ENCODE peak calls at places on chromosome 20, in five cellular contexts. One of them, this sample, is unnamed.

GRCh38 chr20:57397693-57398108 is 6.5 kb downstream of the RBM38 start:
- DNase-seq in astrocyte of the spinal cord: no peak
- DNase-seq in GM03348: no peak
- DNase-seq in activated CD4-positive, alpha-beta T cell treated with anti-CD3 and anti-CD28 coated beads, Interleukin-2, amount 50 U/mL, for 1 hour: peak
- DNase-seq in upper lobe of right lung: peak
- DNase-seq in this sample: no peak

GRCh38 chr20:41716436-41716835 is 98.3 kb upstream of the CHD6 start:
- DNase-seq in astrocyte of the spinal cord: peak
- DNase-seq in GM03348: no peak
- DNase-seq in activated CD4-positive, alpha-beta T cell treated with anti-CD3 and anti-CD28 coated beads, Interleukin-2, amount 50 U/mL, for 1 hour: no peak
- DNase-seq in upper lobe of right lung: no peak
- DNase-seq in this sample: no peak

GRCh38 chr20:58109918-58110635 is 118.4 kb downstream of the ANKRD60 start:
- DNase-seq in astrocyte of the spinal cord: no peak
- DNase-seq in GM03348: no peak
- DNase-seq in activated CD4-positive, alpha-beta T cell treated with anti-CD3 and anti-CD28 coated beads, Interleukin-2, amount 50 U/mL, for 1 hour: no peak
- DNase-seq in upper lobe of right lung: no peak
- DNase-seq in this sample: peak

GRCh38 chr20:50528804-50529351 is 18.7 kb downstream of the PTPN1 start:
- DNase-seq in astrocyte of the spinal cord: no peak
- DNase-seq in GM03348: peak
- DNase-seq in activated CD4-positive, alpha-beta T cell treated with anti-CD3 and anti-CD28 coated beads, Interleukin-2, amount 50 U/mL, for 1 hour: no peak
- DNase-seq in upper lobe of right lung: no peak
- DNase-seq in this sample: peak

GRCh38 chr20:44526129-44526528 is 4.3 kb upstream of the SERINC3 start:
- DNase-seq in astrocyte of the spinal cord: peak
- DNase-seq in GM03348: no peak
- DNase-seq in activated CD4-positive, alpha-beta T cell treated with anti-CD3 and anti-CD28 coated beads, Interleukin-2, amount 50 U/mL, for 1 hour: no peak
- DNase-seq in upper lobe of right lung: no peak
- DNase-seq in this sample: no peak

GRCh38 chr20:49794336-49795124 is 18.1 kb upstream of the SLC9A8 start:
- DNase-seq in astrocyte of the spinal cord: no peak
- DNase-seq in GM03348: no peak
- DNase-seq in activated CD4-positive, alpha-beta T cell treated with anti-CD3 and anti-CD28 coated beads, Interleukin-2, amount 50 U/mL, for 1 hour: no peak
- DNase-seq in upper lobe of right lung: peak
- DNase-seq in this sample: no peak

GRCh38 chr20:22763257-22763906 is 179.0 kb upstream of the FOXA2 start:
- DNase-seq in astrocyte of the spinal cord: peak
- DNase-seq in GM03348: no peak
- DNase-seq in activated CD4-positive, alpha-beta T cell treated with anti-CD3 and anti-CD28 coated beads, Interleukin-2, amount 50 U/mL, for 1 hour: no peak
- DNase-seq in upper lobe of right lung: no peak
- DNase-seq in this sample: peak

GRCh38 chr20:1267809-1268374 is 1.8 kb downstream of the SNPH start:
- DNase-seq in astrocyte of the spinal cord: no peak
- DNase-seq in GM03348: no peak
- DNase-seq in activated CD4-positive, alpha-beta T cell treated with anti-CD3 and anti-CD28 coated beads, Interleukin-2, amount 50 U/mL, for 1 hour: no peak
- DNase-seq in upper lobe of right lung: no peak
- DNase-seq in this sample: no peak

GRCh38 chr20:50523552-50524167 is 13.5 kb downstream of the PTPN1 start:
- DNase-seq in astrocyte of the spinal cord: no peak
- DNase-seq in GM03348: no peak
- DNase-seq in activated CD4-positive, alpha-beta T cell treated with anti-CD3 and anti-CD28 coated beads, Interleukin-2, amount 50 U/mL, for 1 hour: no peak
- DNase-seq in upper lobe of right lung: no peak
- DNase-seq in this sample: peak

GRCh38 chr20:63232235-63233060 is 3.3 kb upstream of the BIRC7 start:
- DNase-seq in astrocyte of the spinal cord: peak
- DNase-seq in GM03348: peak
- DNase-seq in activated CD4-positive, alpha-beta T cell treated with anti-CD3 and anti-CD28 coated beads, Interleukin-2, amount 50 U/mL, for 1 hour: no peak
- DNase-seq in upper lobe of right lung: no peak
- DNase-seq in this sample: no peak

GRCh38 chr20:38726849-38727601 is 2.7 kb downstream of the SLC32A1 start:
- DNase-seq in astrocyte of the spinal cord: no peak
- DNase-seq in GM03348: no peak
- DNase-seq in activated CD4-positive, alpha-beta T cell treated with anti-CD3 and anti-CD28 coated beads, Interleukin-2, amount 50 U/mL, for 1 hour: peak
- DNase-seq in upper lobe of right lung: no peak
- DNase-seq in this sample: peak

GRCh38 chr20:16530201-16530681 is 43.0 kb downstream of the KIF16B start:
- DNase-seq in astrocyte of the spinal cord: peak
- DNase-seq in GM03348: no peak
- DNase-seq in activated CD4-positive, alpha-beta T cell treated with anti-CD3 and anti-CD28 coated beads, Interleukin-2, amount 50 U/mL, for 1 hour: no peak
- DNase-seq in upper lobe of right lung: no peak
- DNase-seq in this sample: no peak

GRCh38 chr20:17511401-17511800 is 19.8 kb downstream of the BFSP1 start:
- DNase-seq in astrocyte of the spinal cord: no peak
- DNase-seq in GM03348: no peak
- DNase-seq in activated CD4-positive, alpha-beta T cell treated with anti-CD3 and anti-CD28 coated beads, Interleukin-2, amount 50 U/mL, for 1 hour: no peak
- DNase-seq in upper lobe of right lung: no peak
- DNase-seq in this sample: no peak

GRCh38 chr20:3714092-3714491 is 1.7 kb upstream of the SIGLEC1 start:
- DNase-seq in astrocyte of the spinal cord: no peak
- DNase-seq in GM03348: no peak
- DNase-seq in activated CD4-positive, alpha-beta T cell treated with anti-CD3 and anti-CD28 coated beads, Interleukin-2, amount 50 U/mL, for 1 hour: no peak
- DNase-seq in upper lobe of right lung: no peak
- DNase-seq in this sample: no peak

GRCh38 chr20:23826541-23827018 is at the start of gene CST2:
- DNase-seq in astrocyte of the spinal cord: no peak
- DNase-seq in GM03348: no peak
- DNase-seq in activated CD4-positive, alpha-beta T cell treated with anti-CD3 and anti-CD28 coated beads, Interleukin-2, amount 50 U/mL, for 1 hour: no peak
- DNase-seq in upper lobe of right lung: no peak
- DNase-seq in this sample: no peak

GRCh38 chr20:16388731-16389130 is 184.5 kb downstream of the KIF16B start:
- DNase-seq in astrocyte of the spinal cord: no peak
- DNase-seq in GM03348: no peak
- DNase-seq in activated CD4-positive, alpha-beta T cell treated with anti-CD3 and anti-CD28 coated beads, Interleukin-2, amount 50 U/mL, for 1 hour: no peak
- DNase-seq in upper lobe of right lung: no peak
- DNase-seq in this sample: no peak

This sample was measured in RWPE2.